ENCODE peak calls at places on chromosomes 7 and 10, in four cellular contexts. I, Z, H and F are unnamed samples. For H3K27me3 and H3K4me1, the result is how much of the 10 kb centered on the place peaks cover.

GRCh38 chr10:120156614-120157274 is 264.2 kb downstream of the SEC23IP start:
- DNase-seq in Z (no peak), H (no peak), I (no peak), F (no peak)

GRCh38 chr10:61397175-61397986 is 55.8 kb downstream of the TMEM26 start:
- DNase-seq in H (no peak), Z (no peak), I (no peak), F (no peak)

GRCh38 chr10:55158643-55159042 is 357.6 kb upstream of the PCDH15 start:
- DNase-seq in H (no peak), I (no peak), Z (no peak), F (no peak)

GRCh38 chr7:42406358-42406757 is 169.3 kb upstream of the GLI3 start:
- DNase-seq in Z (no peak), I (no peak), H (peak), F (no peak)

GRCh38 chr10:18179901-18180300 is 39.7 kb downstream of the CACNB2 start:
- DNase-seq in I (no peak), Z (no peak), H (no peak), F (no peak)

GRCh38 chr7:147380926-147381325 is 1209.6 kb upstream of the C7orf33 start:
- DNase-seq in H (no peak), Z (no peak), I (no peak), F (no peak)

GRCh38 chr7:127338122-127338521 is 54.4 kb downstream of the ZNF800 start:
- DNase-seq in I (no peak), Z (no peak), H (no peak), F (no peak)

GRCh38 chr7:97027427-97028234 is 3.0 kb upstream of the DLX5 start:
- DNase-seq in H (peak), I (peak), Z (peak), F (peak)

GRCh38 chr10:29525762-29526161 is 109.0 kb downstream of the SVIL start:
- DNase-seq in I (no peak), H (no peak), Z (no peak), F (no peak)

GRCh38 chr7:2876031-2876862 is 32.1 kb upstream of the GNA12 start:
- DNase-seq in I (no peak), H (no peak), Z (peak), F (peak)

GRCh38 chr10:133115981-133116380 is 28.3 kb downstream of the ADGRA1 start:
- DNase-seq in H (peak), I (no peak), Z (no peak), F (no peak)

GRCh38 chr7:34158311-34158710 is 253.0 kb downstream of the BMPER start:
- DNase-seq in I (no peak), Z (no peak), H (no peak), F (no peak)

GRCh38 chr7:64999165-65000004 is 7.1 kb downstream of the ERV3-1 start:
- DNase-seq in Z (peak), I (no peak), H (peak), F (no peak)

GRCh38 chr7:134347567-134347966 is 30.8 kb upstream of the SLC35B4 start:
- DNase-seq in H (no peak), Z (no peak), I (no peak), F (no peak)

GRCh38 chr7:124084024-124084423 is 51.2 kb upstream of the TMEM229A start:
- DNase-seq in H (no peak), I (no peak), Z (no peak), F (no peak)

GRCh38 chr7:69399038-69399800 is 199.1 kb upstream of the AUTS2 start:
- DNase-seq in I (no peak), H (no peak), Z (no peak), F (no peak)

GRCh38 chr10:12943425-12943824 is 58.1 kb downstream of the CCDC3 start:
- DNase-seq in Z (no peak), I (no peak), H (no peak), F (no peak)

GRCh38 chr7:12550956-12551355 is 19.6 kb upstream of the SCIN start:
- DNase-seq in Z (no peak), I (no peak), H (no peak), F (no peak)

GRCh38 chr7:54858008-54858692 is 99.1 kb upstream of the SEC61G start:
- DNase-seq in I (no peak), H (no peak), Z (no peak), F (no peak)

GRCh38 chr10:22693371-22693784 is 21.0 kb downstream of the PIP4K2A start:
- DNase-seq in I (no peak), Z (no peak), H (no peak), F (no peak)

GRCh38 chr7:115721293-115721920 is 309.2 kb downstream of the TFEC start:
- DNase-seq in I (no peak), Z (no peak), H (no peak), F (no peak)

GRCh38 chr7:96739609-96740008 is 30.0 kb upstream of the SEM1 start:
- DNase-seq in I (no peak), Z (no peak), H (no peak), F (peak)

GRCh38 chr10:17703706-17704105 is 48.3 kb upstream of the TMEM236 start:
- DNase-seq in Z (no peak), H (no peak), I (no peak), F (peak)

DNA sequence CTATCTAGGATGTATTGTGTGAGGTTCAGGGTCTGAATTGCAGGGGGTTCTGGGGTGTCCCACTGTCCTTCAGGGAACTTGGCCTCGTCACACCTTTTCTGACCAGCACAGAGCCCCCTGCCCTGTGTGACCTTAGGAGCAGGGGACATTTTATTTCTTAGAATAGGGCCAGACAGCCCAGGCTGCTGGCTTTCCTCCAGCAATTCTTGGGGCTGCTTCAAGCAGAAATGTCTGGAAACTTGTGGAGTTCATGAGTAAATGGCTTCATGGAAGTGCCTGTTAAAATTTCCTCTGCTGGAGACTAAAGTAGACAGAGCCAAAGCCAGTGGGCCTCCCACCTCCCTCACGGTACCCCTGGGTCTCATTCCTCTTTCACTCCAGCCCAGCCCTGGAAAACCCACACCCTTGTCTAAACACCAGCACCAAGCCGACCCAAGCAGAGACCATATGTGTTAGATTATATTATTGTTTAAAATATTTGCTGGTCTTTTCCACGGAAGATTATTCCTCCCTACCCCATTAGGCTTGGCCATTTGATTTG is 505.5 kb upstream of the ZMIZ1 start:
- DNase-seq in I (no peak), Z (no peak), H (no peak), F (no peak)
- H3K27me3 ChIP-seq in I (under half), Z (under half), H (under half), F (under half)

DNA sequence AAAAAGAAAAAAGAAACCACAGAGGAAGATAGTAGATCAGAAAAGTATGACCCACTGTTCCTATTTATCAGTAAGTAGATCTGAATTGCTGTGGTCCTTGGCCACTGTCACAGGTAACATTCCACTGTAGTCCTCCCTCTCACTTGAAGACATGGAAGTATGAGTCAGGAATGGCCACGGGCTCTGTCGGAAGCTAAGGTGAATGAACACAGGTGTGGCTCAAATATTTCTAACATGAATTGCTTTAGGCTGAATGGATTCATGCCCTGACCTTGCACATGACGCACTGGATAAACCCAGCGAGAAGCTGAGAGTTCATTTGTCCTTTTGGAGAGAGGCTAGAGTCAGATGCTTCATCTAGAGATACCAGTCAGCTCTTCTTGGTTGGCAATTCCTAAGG is 224.5 kb upstream of the SP8 start:
- DNase-seq in I (no peak), Z (peak), H (no peak), F (no peak)
- H3K4me1 ChIP-seq in I (under half), Z (under half), H (under half), F (under half)

GRCh38 chr7:151080091-151080521 is 503 bp downstream of the FASTK start:
- DNase-seq in I (no peak), Z (no peak), H (no peak), F (no peak)
- H3K27me3 ChIP-seq in I (under half), Z (under half), H (under half), F (under half)

DNA sequence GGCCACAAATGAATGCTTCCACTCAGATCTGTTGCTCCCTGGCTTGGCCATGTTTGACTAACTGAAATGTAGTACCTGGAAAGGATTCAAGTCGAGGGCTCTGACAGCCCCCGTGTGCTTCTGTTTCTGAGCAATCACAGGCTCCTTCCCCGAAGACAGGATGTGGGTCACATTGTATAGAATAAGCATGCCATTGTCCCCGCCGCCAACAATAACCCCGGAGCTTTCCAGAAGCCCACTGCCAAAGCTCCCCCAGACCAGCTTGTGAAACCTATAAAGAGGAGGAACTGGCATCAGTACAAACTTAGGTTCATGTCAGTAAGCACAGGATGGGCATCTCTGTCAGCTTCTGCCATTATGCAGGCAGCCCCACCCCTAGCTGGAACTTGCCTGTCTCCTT is 10.4 kb downstream of the SEC31B start:
- DNase-seq in H (no peak), I (no peak), Z (no peak), F (no peak)
- H3K4me1 ChIP-seq in H (under half), I (under half), Z (under half), F (under half)

GRCh38 chr7:101565601-101566209 is 63.4 kb downstream of the MYL10 start:
- DNase-seq in H (no peak), I (peak), Z (no peak), F (no peak)
- H3K27me3 ChIP-seq in H (under half), I (under half), Z (under half), F (under half)

GRCh38 chr7:23618241-23618640 is 21.1 kb downstream of the CCDC126 start:
- DNase-seq in I (no peak), Z (no peak), H (no peak), F (peak)
- H3K4me1 ChIP-seq in I (under half), Z (under half), H (under half), F (under half)

GRCh38 chr7:143337216-143337615 is 21.3 kb downstream of the CLCN1 start:
- DNase-seq in I (no peak), H (no peak), Z (no peak), F (no peak)

GRCh38 chr7:143331179-143331825 is 15.4 kb downstream of the CLCN1 start:
- DNase-seq in H (no peak), Z (peak), I (no peak), F (no peak)

GRCh38 chr7:143329471-143330170 is 13.7 kb downstream of the CLCN1 start:
- DNase-seq in Z (no peak), I (no peak), H (no peak), F (peak)

DNA sequence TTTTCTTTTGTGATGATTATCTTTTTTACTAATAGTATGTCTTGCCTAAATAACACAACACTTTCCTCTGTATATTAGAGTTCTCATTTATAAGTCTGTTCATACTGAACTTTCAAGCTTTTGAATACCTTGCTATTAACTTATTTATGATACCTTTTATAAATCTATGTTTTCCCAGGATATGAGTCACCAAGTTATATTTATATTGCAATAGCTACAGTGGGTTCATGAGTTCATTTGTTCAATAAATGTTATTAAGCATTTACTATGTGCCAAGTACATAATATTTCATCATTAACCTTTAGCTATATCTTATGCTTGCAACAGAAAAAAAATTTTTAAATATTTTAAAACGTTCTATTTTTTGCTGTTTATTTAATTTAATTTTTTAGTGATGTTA is 18.3 kb downstream of the CLCN1 start:
- DNase-seq in Z (no peak), I (no peak), H (no peak), F (no peak)
- H3K27me3 ChIP-seq in Z (under half), I (under half), H (under half), F (under half)